ENCODE peak calls at places on chromosomes 5 and 9, in seven cellular contexts. K, A, P, I, V, B and G are unnamed samples.

GRCh38 chr9:38119570-38119969 is 50.5 kb upstream of the SHB start:
- DNase-seq in K (no peak), A (no peak), P (no peak), I (no peak), V (no peak), B (no peak), G (no peak)

GRCh38 chr9:135503371-135504261 is 3.1 kb downstream of the MRPS2 start:
- DNase-seq in K (peak), A (no peak), P (no peak), I (no peak), V (no peak), B (no peak), G (no peak)

GRCh38 chr9:75892168-75892901 is 1.9 kb downstream of the PCSK5 start:
- DNase-seq in K (peak), A (no peak), P (peak), I (no peak), V (no peak), B (peak), G (no peak)

GRCh38 chr9:84331119-84331791 is 9.3 kb downstream of the SLC28A3 start:
- DNase-seq in K (no peak), A (peak), P (no peak), I (no peak), V (no peak), B (no peak), G (no peak)

GRCh38 chr5:81850932-81851331 is 100.0 kb upstream of the SSBP2 start:
- DNase-seq in K (no peak), A (no peak), P (no peak), I (no peak), V (no peak), B (no peak), G (no peak)

GRCh38 chr9:137405677-137406081 is 17.3 kb downstream of the EXD3 start:
- DNase-seq in K (peak), A (peak), P (no peak), I (no peak), V (no peak), B (no peak), G (no peak)

GRCh38 chr5:138716456-138716924 is 36.7 kb upstream of the CTNNA1 start:
- DNase-seq in K (no peak), A (peak), P (no peak), I (no peak), V (no peak), B (no peak), G (no peak)

GRCh38 chr5:172150514-172151425 is 37.3 kb downstream of the STK10 start:
- DNase-seq in K (peak), A (peak), P (peak), I (no peak), V (peak), B (no peak), G (no peak)

GRCh38 chr9:1434082-1434481 is 383.9 kb downstream of the DMRT2 start:
- DNase-seq in K (no peak), A (no peak), P (no peak), I (no peak), V (no peak), B (no peak), G (no peak)

GRCh38 chr9:13550519-13550918 is 271.0 kb upstream of the MPDZ start:
- DNase-seq in K (no peak), A (no peak), P (no peak), I (no peak), V (no peak), B (no peak), G (no peak)

GRCh38 chr9:91066042-91066415 is 264.4 kb downstream of the SYK start:
- DNase-seq in K (no peak), A (no peak), P (no peak), I (peak), V (no peak), B (no peak), G (no peak)

GRCh38 chr9:91426123-91426745 is 2.6 kb upstream of the NFIL3 start:
- DNase-seq in K (no peak), A (peak), P (no peak), I (no peak), V (no peak), B (no peak), G (peak)

GRCh38 chr9:114652776-114653555 is 4.6 kb downstream of the TEX53 start:
- DNase-seq in K (no peak), A (peak), P (no peak), I (no peak), V (no peak), B (no peak), G (no peak)

GRCh38 chr5:58318468-58318867 is 141.4 kb downstream of the PLK2 start:
- DNase-seq in K (no peak), A (peak), P (no peak), I (no peak), V (no peak), B (no peak), G (no peak)

GRCh38 chr9:4508246-4508906 is 18.1 kb downstream of the SLC1A1 start:
- DNase-seq in K (no peak), A (peak), P (no peak), I (no peak), V (no peak), B (no peak), G (no peak)

GRCh38 chr5:180209137-180209581 is at the start of gene RASGEF1C:
- DNase-seq in K (peak), A (peak), P (peak), I (no peak), V (peak), B (peak), G (peak)

GRCh38 chr5:181028032-181028819 is 11.8 kb upstream of the BTNL9 start:
- DNase-seq in K (no peak), A (no peak), P (no peak), I (peak), V (no peak), B (no peak), G (peak)

GRCh38 chr9:126861707-126862460 is 1.4 kb downstream of the ZBTB34 start:
- DNase-seq in K (no peak), A (peak), P (peak), I (no peak), V (no peak), B (no peak), G (no peak)

GRCh38 chr9:98347642-98348041 is 92.2 kb upstream of the TBC1D2 start:
- DNase-seq in K (no peak), A (no peak), P (no peak), I (no peak), V (no peak), B (no peak), G (no peak)

GRCh38 chr5:145118109-145118508 is 717.0 kb downstream of the PRELID2 start:
- DNase-seq in K (no peak), A (no peak), P (no peak), I (no peak), V (no peak), B (no peak), G (no peak)

GRCh38 chr9:93453047-93453914 is at the start of gene FAM120AOS:
- DNase-seq in K (peak), A (peak), P (peak), I (peak), V (peak), B (peak), G (peak)
- TF ChIP-seq POLR2A in K (peak), A (no peak), P (peak), I (peak), V (no peak), B (peak), G (no peak)

DNA sequence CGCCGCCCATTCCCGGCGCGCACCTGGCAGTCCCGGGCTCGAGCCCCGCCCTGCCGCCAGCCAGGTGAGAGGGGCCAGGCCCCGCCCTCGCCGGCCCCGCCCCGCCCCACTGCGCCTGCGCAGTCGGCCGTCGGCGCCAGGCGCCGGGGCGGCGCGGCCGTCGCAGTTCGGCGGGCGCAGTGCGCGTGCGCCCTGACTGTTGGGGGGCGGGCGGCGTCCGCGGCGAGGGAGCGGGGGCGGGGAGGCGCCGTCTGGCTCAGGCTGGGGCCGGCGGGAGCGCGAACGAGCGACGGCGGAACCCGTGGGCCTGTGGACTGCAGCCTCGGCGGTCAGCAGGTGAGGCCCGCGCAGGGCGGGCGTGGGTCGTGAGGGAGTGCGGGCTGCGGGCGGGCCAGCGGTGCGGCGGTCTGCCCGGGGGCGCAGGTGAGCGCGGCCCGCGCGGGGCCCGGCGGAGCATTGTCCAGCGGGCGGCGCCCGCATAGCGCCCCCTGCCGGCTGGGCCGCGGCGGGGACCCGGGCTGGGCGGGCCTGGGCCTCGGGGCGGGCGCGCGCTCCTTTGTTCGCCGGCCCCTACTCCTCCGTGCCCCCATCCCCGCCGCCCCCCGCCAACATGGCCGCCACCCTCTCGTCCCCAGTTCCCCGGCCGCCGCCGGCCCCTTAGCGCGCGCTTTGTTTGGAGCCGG is at the start of gene SPIN1:
- DNase-seq in K (peak), A (peak), P (peak), I (peak), V (peak), B (peak), G (peak)
- TF ChIP-seq POLR2A in K (no peak), A (peak), P (no peak), I (no peak), V (peak), B (peak), G (peak)

GRCh38 chr9:36258170-36258988 is at the start of gene GNE:
- DNase-seq in K (peak), A (peak), P (peak), I (peak), V (peak), B (peak), G (peak)
- TF ChIP-seq POLR2A in K (peak), A (peak), P (peak), I (peak), V (peak), B (peak), G (peak)

GRCh38 chr9:133375116-133375723 is 640 bp downstream of the SURF4 start:
- DNase-seq in K (no peak), A (peak), P (peak), I (no peak), V (peak), B (no peak), G (no peak)
- TF ChIP-seq POLR2A in K (no peak), A (no peak), P (peak), I (no peak), V (no peak), B (no peak), G (no peak)

DNA sequence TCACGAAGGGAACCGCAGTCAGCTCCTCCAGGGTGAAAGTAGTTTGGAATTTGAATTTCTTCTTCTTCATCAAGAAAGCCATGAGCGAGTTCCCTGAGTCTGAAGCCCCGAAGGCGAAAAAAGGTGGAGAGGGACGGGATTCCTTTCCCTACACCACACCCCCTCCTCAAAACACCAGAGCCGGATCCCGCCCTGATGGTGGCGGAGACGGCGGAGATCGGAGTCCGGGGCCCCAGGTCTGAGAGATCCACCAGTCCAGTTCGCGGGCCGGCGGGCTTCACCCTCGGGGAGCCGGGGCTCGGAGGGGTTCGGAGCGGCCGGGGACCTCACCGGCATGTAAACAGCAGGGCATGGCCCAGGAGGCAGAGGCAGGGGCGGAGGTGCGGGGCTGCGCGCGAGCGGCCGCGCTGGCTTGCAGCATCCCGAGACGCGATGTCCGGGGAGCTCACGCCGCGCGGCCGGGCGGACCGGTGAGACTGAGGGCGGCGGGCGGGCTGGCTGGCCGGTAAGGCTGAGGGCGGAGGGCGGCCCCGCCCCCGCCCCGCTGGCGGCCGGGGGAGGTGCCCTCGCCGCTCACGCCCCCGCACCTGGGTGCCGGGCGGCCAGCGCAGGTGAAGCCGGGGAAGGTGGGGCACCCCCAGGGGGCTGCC is 608 bp downstream of the EEIG1 start:
- DNase-seq in K (peak), A (no peak), P (peak), I (no peak), V (no peak), B (peak), G (no peak)
- TF ChIP-seq POLR2A in K (no peak), A (no peak), P (peak), I (no peak), V (no peak), B (no peak), G (peak)

GRCh38 chr5:160471761-160472160 is 50.1 kb downstream of the PTTG1 start:
- DNase-seq in K (no peak), A (no peak), P (peak), I (no peak), V (no peak), B (no peak), G (no peak)
- TF ChIP-seq POLR2A in K (no peak), A (no peak), P (no peak), I (no peak), V (peak), B (no peak), G (no peak)